ENCODE peak calls at places on chromosomes 2 and 18, in four cellular contexts. K, R, N and Y are unnamed samples.

GRCh38 chr2:173149491-173149890 is 73.8 kb downstream of the MAP3K20 start:
- DNase-seq in N (peak), K (no peak), R (no peak), Y (no peak)

GRCh38 chr2:97958184-97958583 is 37.6 kb downstream of the TMEM131 start:
- DNase-seq in R (no peak), N (no peak), K (no peak), Y (no peak)

GRCh38 chr2:84697895-84698294 is 181.6 kb downstream of the DNAH6 start:
- DNase-seq in N (no peak), K (no peak), R (no peak), Y (no peak)

GRCh38 chr2:204913312-204913711 is 368.0 kb downstream of the PARD3B start:
- DNase-seq in R (no peak), K (no peak), N (no peak), Y (no peak)

GRCh38 chr18:76981388-76981968 is 151.1 kb downstream of the MBP start:
- DNase-seq in R (no peak), K (no peak), N (no peak), Y (no peak)

GRCh38 chr2:58571181-58571852 is 330.2 kb upstream of the FANCL start:
- DNase-seq in R (no peak), K (peak), N (no peak), Y (peak)

GRCh38 chr2:215207791-215208367 is 69.5 kb upstream of the ABCA12 start:
- DNase-seq in K (no peak), R (no peak), N (no peak), Y (no peak)

GRCh38 chr18:76213996-76214395 is 281.0 kb downstream of the ZNF516 start:
- DNase-seq in R (no peak), N (no peak), K (no peak), Y (no peak)